ENCODE peak calls at places on chromosomes 3 and 15, in ten cellular contexts. M is RWPE1; X is central memory CD4-positive, alpha-beta T cell; O is neural progenitor cell; V is NCI-H1092; C is HEK293T; W is endothelial cell of umbilical vein; F is EL; U is GM13977; Z is HFF-Myc. B is an unnamed sample.

GRCh38 chr15:89199734-89200133 is 21.6 kb downstream of the RLBP1 start:
- DNase-seq in M (no peak), X (no peak), O (peak; percentile 70), V (no peak), C (no peak), W (peak; percentile 6), F (no peak), U (no peak), Z (no peak), B (no peak)

GRCh38 chr3:100637197-100637631 is 27.8 kb downstream of the ADGRG7 start:
- DNase-seq in M (no peak), X (no peak), O (no peak), V (no peak), C (no peak), W (no peak), F (peak; percentile 40), U (no peak), Z (no peak), B (no peak)

GRCh38 chr3:127049390-127049789 is 66.5 kb downstream of the PLXNA1 start:
- DNase-seq in M (no peak), X (no peak), O (no peak), V (no peak), C (no peak), W (no peak), F (no peak), U (no peak), Z (no peak), B (no peak)

GRCh38 chr15:53979051-53979788 is 979 bp downstream of the UNC13C start:
- DNase-seq in M (no peak), X (no peak), O (no peak), V (no peak), C (no peak), W (no peak), F (no peak), U (no peak), Z (no peak), B (no peak)

GRCh38 chr3:46369675-46370132 is 1.0 kb upstream of the CCR5 start:
- DNase-seq in M (no peak), X (no peak), O (no peak), V (no peak), C (no peak), W (no peak), F (no peak), U (peak; percentile 39), Z (no peak), B (no peak)

GRCh38 chr3:52990637-52991036 is 55.2 kb downstream of the SFMBT1 start:
- DNase-seq in M (no peak), X (no peak), O (no peak), V (no peak), C (no peak), W (no peak), F (no peak), U (no peak), Z (no peak), B (no peak)

GRCh38 chr3:72247645-72248388 is 462.9 kb upstream of the PROK2 start:
- DNase-seq in M (no peak), X (no peak), O (no peak), V (peak; percentile 26), C (no peak), W (no peak), F (no peak), U (no peak), Z (no peak), B (peak; percentile 79)

GRCh38 chr3:127734754-127735473 is 62.2 kb downstream of the ABTB1 start:
- DNase-seq in M (peak; percentile 57), X (no peak), O (no peak), V (no peak), C (no peak), W (peak; percentile 75), F (peak; percentile 99), U (no peak), Z (peak; percentile 86), B (no peak)

GRCh38 chr3:50924638-50925037 is 249.9 kb downstream of the DOCK3 start:
- DNase-seq in M (no peak), X (no peak), O (no peak), V (no peak), C (no peak), W (no peak), F (no peak), U (no peak), Z (no peak), B (no peak)

GRCh38 chr15:38667875-38668274 is 103.3 kb upstream of the RASGRP1 start:
- DNase-seq in M (no peak), X (no peak), O (no peak), V (no peak), C (no peak), W (peak; percentile 3), F (no peak), U (no peak), Z (no peak), B (no peak)

GRCh38 chr3:50245831-50246516 is 10.0 kb downstream of the GNAI2 start:
- DNase-seq in M (peak; percentile 69), X (peak; percentile 90), O (peak; percentile 96), V (peak; percentile 79), C (peak; percentile 83), W (peak; percentile 90), F (peak; percentile 60), U (peak; percentile 83), Z (no peak), B (peak; percentile 94)

GRCh38 chr15:57356636-57357035 is 19.7 kb upstream of the CGNL1 start:
- DNase-seq in M (peak; percentile 16), X (no peak), O (peak; percentile 69), V (no peak), C (no peak), W (peak; percentile 22), F (peak; percentile 89), U (no peak), Z (no peak), B (no peak)

GRCh38 chr3:24591661-24592555 is 97.3 kb upstream of the THRB start:
- DNase-seq in M (peak; percentile 68), X (no peak), O (no peak), V (no peak), C (no peak), W (no peak), F (peak; percentile 74), U (no peak), Z (peak; percentile 7), B (no peak)

GRCh38 chr3:180142472-180142871 is 105.7 kb upstream of the PEX5L start:
- DNase-seq in M (no peak), X (no peak), O (no peak), V (no peak), C (no peak), W (no peak), F (no peak), U (no peak), Z (no peak), B (no peak)

GRCh38 chr3:109336272-109336957 is 931 bp downstream of the DPPA4 start:
- DNase-seq in M (no peak), X (no peak), O (peak; percentile 77), V (no peak), C (no peak), W (no peak), F (peak; percentile 50), U (no peak), Z (no peak), B (no peak)

GRCh38 chr3:33687406-33688010 is 30.5 kb downstream of the CLASP2 start:
- DNase-seq in M (peak; percentile 18), X (no peak), O (no peak), V (no peak), C (no peak), W (peak; percentile 37), F (peak; percentile 73), U (no peak), Z (no peak), B (no peak)

GRCh38 chr3:33071181-33071580 is 25.8 kb downstream of the GLB1 start:
- DNase-seq in M (no peak), X (peak; percentile 17), O (no peak), V (no peak), C (no peak), W (no peak), F (no peak), U (no peak), Z (no peak), B (no peak)

GRCh38 chr3:25582242-25582641 is 82.5 kb downstream of the TOP2B start:
- DNase-seq in M (peak; percentile 51), X (no peak), O (no peak), V (no peak), C (no peak), W (peak; percentile 63), F (peak; percentile 95), U (no peak), Z (peak; percentile 41), B (no peak)

GRCh38 chr3:137263982-137264777 is 306.4 kb downstream of the IL20RB start:
- DNase-seq in M (no peak), X (no peak), O (peak; percentile 35), V (peak; percentile 79), C (no peak), W (no peak), F (no peak), U (no peak), Z (no peak), B (no peak)

GRCh38 chr15:101371519-101371918 is 76.5 kb upstream of the SNRPA1 start:
- DNase-seq in M (no peak), X (no peak), O (no peak), V (no peak), C (no peak), W (no peak), F (no peak), U (no peak), Z (no peak), B (no peak)

GRCh38 chr15:45116482-45117326 is 2.6 kb downstream of the DUOXA2 start:
- DNase-seq in M (no peak), X (no peak), O (peak; percentile 12), V (no peak), C (no peak), W (no peak), F (no peak), U (no peak), Z (no peak), B (no peak)

GRCh38 chr15:57061281-57061680 is 142.8 kb downstream of the TCF12 start:
- DNase-seq in M (no peak), X (no peak), O (no peak), V (no peak), C (no peak), W (no peak), F (no peak), U (no peak), Z (no peak), B (no peak)

GRCh38 chr3:44297255-44297654 is 41.3 kb upstream of the TCAIM start:
- DNase-seq in M (no peak), X (no peak), O (no peak), V (no peak), C (no peak), W (no peak), F (no peak), U (no peak), Z (no peak), B (no peak)

GRCh38 chr3:149180057-149180573 is 41.5 kb downstream of the CP start:
- DNase-seq in M (peak; percentile 92), X (no peak), O (no peak), V (no peak), C (peak; percentile 8), W (peak; percentile 95), F (peak; percentile 100), U (no peak), Z (peak; percentile 99), B (peak; percentile 44)

GRCh38 chr3:173920386-173920785 is 522.8 kb downstream of the NLGN1 start:
- DNase-seq in M (no peak), X (no peak), O (no peak), V (no peak), C (no peak), W (peak; percentile 36), F (peak; percentile 26), U (no peak), Z (peak; percentile 5), B (no peak)

GRCh38 chr15:36291501-36291900 is 287.9 kb upstream of the CDIN1 start:
- DNase-seq in M (no peak), X (no peak), O (no peak), V (no peak), C (no peak), W (no peak), F (no peak), U (no peak), Z (no peak), B (no peak)

GRCh38 chr15:27573800-27574485 is 525.2 kb downstream of the OCA2 start:
- DNase-seq in M (no peak), X (no peak), O (peak; percentile 55), V (no peak), C (no peak), W (no peak), F (no peak), U (no peak), Z (no peak), B (no peak)

GRCh38 chr3:28700728-28701127 is 352.1 kb upstream of the AZI2 start:
- DNase-seq in M (no peak), X (no peak), O (no peak), V (no peak), C (no peak), W (no peak), F (no peak), U (no peak), Z (no peak), B (no peak)